ENCODE peak calls at places on chromosome 4, in six cellular contexts. H is stomach, E is Peyer's patch, J is suprapubic skin, M is body of pancreas, K is transverse colon. Y is an unnamed sample.

GRCh38 chr4:161581262-161581661 is 582.5 kb downstream of the FSTL5 start:
- DNase-seq in H (no peak), E (no peak), J (no peak), M (no peak), K (no peak), Y (no peak)

GRCh38 chr4:112520598-112521122 is 4.7 kb upstream of the NEUROG2 start:
- DNase-seq in H (no peak), E (no peak), J (no peak), M (no peak), K (no peak), Y (no peak)

GRCh38 chr4:82423245-82424054 is 6.8 kb downstream of the HNRNPDL start:
- DNase-seq in H (no peak), E (no peak), J (no peak), M (no peak), K (no peak), Y (no peak)

GRCh38 chr4:126451237-126451885 is 1136.6 kb downstream of the FAT4 start:
- DNase-seq in H (no peak), E (no peak), J (no peak), M (no peak), K (no peak), Y (no peak)

GRCh38 chr4:38162240-38162784 is 202.1 kb downstream of the PTTG2 start:
- DNase-seq in H (peak; percentile 59), E (no peak), J (no peak), M (peak; percentile 59), K (no peak), Y (no peak)

GRCh38 chr4:179097741-179098140 is 1655.5 kb upstream of the AGA start:
- DNase-seq in H (no peak), E (no peak), J (no peak), M (no peak), K (no peak), Y (no peak)

GRCh38 chr4:29326816-29327215 is 1393.4 kb upstream of the PCDH7 start:
- DNase-seq in H (no peak), E (no peak), J (no peak), M (no peak), K (no peak), Y (no peak)

GRCh38 chr4:22014222-22014741 is 65.7 kb upstream of the KCNIP4 start:
- DNase-seq in H (no peak), E (no peak), J (no peak), M (no peak), K (no peak), Y (no peak)

GRCh38 chr4:138241281-138242075 is 671 bp downstream of the SLC7A11 start:
- DNase-seq in H (no peak), E (peak; percentile 43), J (no peak), M (peak; percentile 51), K (no peak), Y (no peak)

GRCh38 chr4:6349896-6350295 is 80.2 kb downstream of the WFS1 start:
- DNase-seq in H (no peak), E (no peak), J (no peak), M (no peak), K (no peak), Y (no peak)

GRCh38 chr4:38177792-38178665 is 217.8 kb downstream of the PTTG2 start:
- DNase-seq in H (peak; percentile 90), E (peak; percentile 81), J (peak; percentile 91), M (peak; percentile 89), K (peak; percentile 81), Y (peak; percentile 64)

GRCh38 chr4:41622816-41623215 is 84.9 kb downstream of the LIMCH1 start:
- DNase-seq in H (no peak), E (no peak), J (no peak), M (no peak), K (no peak), Y (no peak)

GRCh38 chr4:78457751-78458150 is 93.8 kb upstream of the ANXA3 start:
- DNase-seq in H (no peak), E (no peak), J (no peak), M (no peak), K (no peak), Y (no peak)

GRCh38 chr4:143402776-143403550 is 66.3 kb downstream of the GAB1 start:
- DNase-seq in H (no peak), E (no peak), J (no peak), M (no peak), K (no peak), Y (no peak)

GRCh38 chr4:26557164-26557563 is 26.7 kb upstream of the TBC1D19 start:
- DNase-seq in H (no peak), E (no peak), J (no peak), M (no peak), K (no peak), Y (no peak)

GRCh38 chr4:145845118-145845517 is 93.5 kb downstream of the ZNF827 start:
- DNase-seq in H (no peak), E (no peak), J (no peak), M (no peak), K (no peak), Y (no peak)

GRCh38 chr4:74934822-74935326 is 2.0 kb downstream of the PARM1 start:
- DNase-seq in H (no peak), E (no peak), J (no peak), M (no peak), K (no peak), Y (no peak)

GRCh38 chr4:141810038-141810701 is 173.8 kb downstream of the IL15 start:
- DNase-seq in H (no peak), E (no peak), J (no peak), M (no peak), K (no peak), Y (no peak)

GRCh38 chr4:67545996-67546356 is 673 bp upstream of the CENPC start:
- DNase-seq in H (no peak), E (no peak), J (no peak), M (no peak), K (no peak), Y (no peak)

GRCh38 chr4:5993063-5993745 is 25.0 kb downstream of the C4orf50 start:
- DNase-seq in H (no peak), E (no peak), J (peak; percentile 50), M (no peak), K (no peak), Y (no peak)

GRCh38 chr4:35534946-35535345 is 709.4 kb downstream of the ARAP2 start:
- DNase-seq in H (no peak), E (no peak), J (no peak), M (no peak), K (no peak), Y (no peak)

GRCh38 chr4:88728146-88728545 is 30.5 kb upstream of the NAP1L5 start:
- DNase-seq in H (no peak), E (no peak), J (no peak), M (no peak), K (no peak), Y (no peak)

GRCh38 chr4:138834029-138834428 is 181.6 kb upstream of the NOCT start:
- DNase-seq in H (no peak), E (no peak), J (no peak), M (no peak), K (no peak), Y (no peak)

GRCh38 chr4:81166431-81166830 is 48.6 kb downstream of the PRKG2 start:
- DNase-seq in H (no peak), E (no peak), J (no peak), M (no peak), K (no peak), Y (no peak)

GRCh38 chr4:56731857-56732256 is 50.8 kb upstream of the HOPX start:
- DNase-seq in H (no peak), E (peak; percentile 59), J (no peak), M (no peak), K (peak; percentile 53), Y (no peak)

GRCh38 chr4:151202851-151203455 is 74.0 kb upstream of the PRSS48 start:
- DNase-seq in H (no peak), E (no peak), J (no peak), M (no peak), K (no peak), Y (no peak)

GRCh38 chr4:81631958-81632439 is 160.3 kb upstream of the RASGEF1B start:
- DNase-seq in H (no peak), E (no peak), J (no peak), M (no peak), K (no peak), Y (no peak)

DNA sequence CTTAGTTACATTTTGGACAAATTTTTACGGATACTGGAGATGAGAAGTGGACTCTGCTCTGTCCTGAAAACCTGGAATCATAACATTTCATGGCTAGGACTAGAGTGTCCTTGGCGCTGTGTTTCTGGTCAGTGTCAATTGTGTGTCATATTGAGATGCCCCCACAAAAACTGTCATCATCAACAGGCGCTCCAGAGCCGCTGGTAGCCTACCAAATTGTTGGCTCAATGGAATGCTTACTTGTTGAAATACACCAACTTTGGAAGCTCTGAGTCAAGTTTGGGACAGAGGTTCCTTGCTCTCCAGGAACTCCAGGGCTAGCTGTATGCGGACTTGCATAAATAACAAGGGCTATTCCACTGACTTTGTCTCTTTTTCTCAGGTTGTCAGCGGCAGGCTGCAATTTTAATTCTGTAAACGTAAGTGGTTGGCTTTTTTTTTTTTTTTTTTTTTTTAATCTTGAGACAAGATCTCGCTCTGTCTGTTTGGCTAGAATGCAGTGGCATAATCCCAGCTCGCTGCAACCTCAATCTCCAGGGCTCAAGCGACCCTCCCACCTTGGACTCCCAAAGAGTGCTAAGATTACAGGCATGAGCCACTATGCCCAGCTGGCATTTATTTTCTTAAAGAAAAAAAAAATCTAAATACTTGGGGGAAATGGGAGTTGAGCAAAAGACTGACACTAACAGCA is 860 bp upstream of the HPGD start:
- DNase-seq in H (no peak), E (no peak), J (no peak), M (no peak), K (peak; percentile 12), Y (peak; percentile 6)
- TF ChIP-seq POLR2A in H (no peak), E (no peak), J (no peak), M (no peak), K (no peak), Y (no peak)

GRCh38 chr4:536351-536972 is 37.5 kb downstream of the PIGG start:
- DNase-seq in H (no peak), E (no peak), J (peak; percentile 73), M (no peak), K (no peak), Y (no peak)

GRCh38 chr4:535924-536281 is 36.9 kb downstream of the PIGG start:
- DNase-seq in H (no peak), E (no peak), J (no peak), M (no peak), K (no peak), Y (no peak)

GRCh38 chr4:535181-535923 is 36.3 kb downstream of the PIGG start:
- DNase-seq in H (no peak), E (no peak), J (no peak), M (no peak), K (no peak), Y (no peak)

GRCh38 chr4:538542-539142 is 37.5 kb downstream of the TMEM271 start:
- DNase-seq in H (no peak), E (peak; percentile 24), J (no peak), M (no peak), K (no peak), Y (no peak)

GRCh38 chr4:537436-538264 is 38.4 kb downstream of the TMEM271 start:
- DNase-seq in H (peak; percentile 17), E (peak; percentile 34), J (peak; percentile 66), M (no peak), K (no peak), Y (no peak)
- H3K36me3 ChIP-seq in H (peaks cover 66% of the 10 kb centered on the region), E (no peaks in the 10 kb centered on the region), J (peaks cover 64% of the 10 kb centered on the region), M (no peaks in the 10 kb centered on the region), K (no peaks in the 10 kb centered on the region), Y (peaks cover 11% of the 10 kb centered on the region)

GRCh38 chr4:152585036-152585439 is 49.1 kb upstream of the FBXW7 start:
- DNase-seq in H (no peak), E (no peak), J (no peak), M (no peak), K (no peak), Y (no peak)
- H3K4me3 ChIP-seq in H (peak overlapping the region; percentile 4), E (no peak overlapping the region), J (no peak overlapping the region), M (no peak overlapping the region), K (no peak overlapping the region), Y (no peak overlapping the region)

GRCh38 chr4:147617173-147617840 is at the start of gene TMEM184C:
- DNase-seq in H (peak; percentile 99), E (peak; percentile 99), J (peak; percentile 99), M (peak; percentile 99), K (peak; percentile 99), Y (peak; percentile 98)
- TF ChIP-seq POLR2A in H (no peak), E (peak; percentile 72), J (peak; percentile 29), M (peak; percentile 95), K (peak; percentile 81), Y (peak; percentile 68)

Y was measured in prostate gland.